ENCODE peak calls at places on chromosomes 16 and 17, in nine cellular contexts. M is AG04450; H is cardiac fibroblast; G is KG1; O is iPS-NIHi11; F is cardiac muscle cell; P is effector memory CD4-positive, alpha-beta T cell; L is NCI-H524; U is ELR. B is an unnamed sample.

GRCh38 chr17:46979023-46979870 is at the start of gene RPRML:
- DNase-seq in O (peak), L (peak), P (no peak), U (peak), H (no peak), F (peak), G (no peak), M (no peak), B (peak)

GRCh38 chr16:14070877-14071575 is at the start of gene MRTFB:
- DNase-seq in O (peak), F (peak), P (peak), L (peak), M (no peak), H (peak), U (peak), G (peak), B (peak)

GRCh38 chr16:80899804-80900592 is 95.6 kb upstream of the CDYL2 start:
- DNase-seq in L (no peak), F (no peak), U (peak), G (no peak), H (peak), M (peak), O (no peak), P (no peak), B (peak)

GRCh38 chr17:59154335-59154720 is 658 bp downstream of the SKA2 start:
- DNase-seq in H (peak), O (peak), F (peak), P (no peak), G (no peak), U (peak), L (peak), M (no peak), B (peak)

GRCh38 chr16:31471875-31472558 is at the start of gene TGFB1I1:
- DNase-seq in H (peak), U (peak), O (peak), F (peak), P (no peak), G (no peak), M (peak), L (no peak), B (no peak)

GRCh38 chr16:2236362-2237075 is at the start of gene DNASE1L2:
- DNase-seq in L (no peak), H (no peak), O (peak), M (no peak), P (no peak), F (peak), U (peak), G (no peak), B (no peak)

GRCh38 chr16:58488531-58488930 is 11.4 kb upstream of the NDRG4 start:
- DNase-seq in O (no peak), H (no peak), F (no peak), L (no peak), M (no peak), G (no peak), U (no peak), P (no peak), B (peak)

GRCh38 chr17:17204635-17205231 is 1.4 kb downstream of the PLD6 start:
- DNase-seq in U (no peak), G (no peak), L (no peak), H (no peak), P (no peak), M (no peak), F (no peak), O (no peak), B (no peak)

GRCh38 chr16:61858996-61859395 is 177.2 kb downstream of the CDH8 start:
- DNase-seq in F (no peak), H (peak), L (no peak), P (no peak), U (peak), G (no peak), O (no peak), M (no peak), B (no peak)

GRCh38 chr17:55336426-55336825 is 71.7 kb downstream of the HLF start:
- DNase-seq in G (no peak), F (no peak), O (no peak), M (no peak), H (no peak), U (no peak), P (no peak), L (no peak), B (no peak)

GRCh38 chr17:77513045-77513444 is 372.3 kb downstream of the SEC14L1 start:
- DNase-seq in M (no peak), L (no peak), G (no peak), H (no peak), O (no peak), P (no peak), F (no peak), U (no peak), B (no peak)

GRCh38 chr17:8031261-8031661 is 7.6 kb upstream of the ALOX15B start:
- DNase-seq in U (no peak), O (no peak), F (no peak), M (no peak), P (no peak), L (no peak), H (no peak), G (no peak), B (no peak)

GRCh38 chr17:73715714-73716113 is 71.5 kb upstream of the SDK2 start:
- DNase-seq in G (no peak), L (no peak), O (no peak), F (no peak), M (no peak), U (no peak), H (no peak), P (no peak), B (no peak)

GRCh38 chr17:2396568-2397246 is 4.2 kb downstream of the MNT start:
- DNase-seq in M (peak), O (peak), G (peak), H (peak), U (peak), L (no peak), F (peak), P (peak), B (peak)

GRCh38 chr16:23026777-23027362 is 122.4 kb downstream of the USP31 start:
- DNase-seq in G (no peak), U (peak), L (no peak), P (no peak), F (peak), H (peak), M (no peak), O (peak), B (no peak)

B was measured in K562.